ENCODE peak calls at places on chromosomes 13 and 19, in four cellular contexts. G, Y, J and E are unnamed samples.

GRCh38 chr19:55454787-55455243 is 6.6 kb downstream of the ISOC2 start:
- DNase-seq in G (no peak), Y (no peak), J (no peak), E (no peak)

GRCh38 chr13:35855531-35856019 is 275.6 kb downstream of the DCLK1 start:
- DNase-seq in G (no peak), J (no peak), Y (no peak), E (no peak)

GRCh38 chr19:926595-927043 is 784 bp downstream of the ARID3A start:
- DNase-seq in Y (peak; percentile 60), G (no peak), J (peak; percentile 78), E (no peak)

GRCh38 chr13:43297967-43298366 is 274.6 kb downstream of the DNAJC15 start:
- DNase-seq in G (no peak), Y (no peak), J (no peak), E (no peak)

GRCh38 chr13:106449096-106449495 is 86.4 kb downstream of the EFNB2 start:
- DNase-seq in G (no peak), Y (no peak), J (no peak), E (no peak)

GRCh38 chr13:25375727-25376358 is 4.1 kb downstream of the ATP8A2 start:
- DNase-seq in Y (peak; percentile 24), J (no peak), G (no peak), E (peak; percentile 7)

GRCh38 chr13:96238861-96239260 is 149.0 kb downstream of the HS6ST3 start:
- DNase-seq in Y (no peak), G (no peak), J (no peak), E (no peak)

GRCh38 chr13:50130686-50131051 is 115.4 kb downstream of the KCNRG start:
- DNase-seq in Y (no peak), J (no peak), G (no peak), E (no peak)

GRCh38 chr19:21084343-21084742 is 2.3 kb downstream of the ZNF714 start:
- DNase-seq in G (no peak), J (no peak), Y (no peak), E (no peak)

GRCh38 chr13:40406405-40407138 is 259.9 kb downstream of the FOXO1 start:
- DNase-seq in J (no peak), Y (no peak), G (peak; percentile 81), E (no peak)

GRCh38 chr13:44219808-44220544 is 153.6 kb upstream of the SERP2 start:
- DNase-seq in Y (no peak), J (no peak), G (no peak), E (peak; percentile 34)

GRCh38 chr13:104976964-104977363 is 1558.5 kb downstream of the EFNB2 start:
- DNase-seq in G (no peak), J (no peak), Y (no peak), E (no peak)

GRCh38 chr19:29292146-29292545 is 79.2 kb upstream of the UQCRFS1 start:
- DNase-seq in G (no peak), Y (no peak), J (no peak), E (no peak)

GRCh38 chr13:109700176-109700575 is 86.2 kb downstream of the IRS2 start:
- DNase-seq in G (peak; percentile 39), J (no peak), Y (no peak), E (no peak)

GRCh38 chr19:41597600-41598041 is 21.7 kb downstream of the CEACAM21 start:
- DNase-seq in Y (peak; percentile 70), G (peak; percentile 43), J (peak; percentile 84), E (peak; percentile 50)

GRCh38 chr19:13026478-13026999 is 31.3 kb downstream of the NFIX start:
- DNase-seq in Y (peak; percentile 63), G (no peak), J (no peak), E (no peak)

GRCh38 chr13:98909016-98909415 is 68.8 kb downstream of the DOCK9 start:
- DNase-seq in Y (no peak), J (no peak), G (no peak), E (no peak)

GRCh38 chr13:45496942-45497341 is 32.2 kb downstream of the COG3 start:
- DNase-seq in G (no peak), J (no peak), Y (no peak), E (no peak)

GRCh38 chr13:110575322-110576069 is 14.0 kb upstream of the RAB20 start:
- DNase-seq in Y (no peak), J (peak; percentile 60), G (no peak), E (no peak)

GRCh38 chr13:61954092-61954491 is 538.4 kb upstream of the PCDH20 start:
- DNase-seq in Y (no peak), J (no peak), G (no peak), E (no peak)

GRCh38 chr13:36033035-36033434 is 98.1 kb downstream of the DCLK1 start:
- DNase-seq in Y (no peak), J (no peak), G (no peak), E (no peak)

GRCh38 chr13:57264965-57265364 is 98.0 kb downstream of the PRR20E start:
- DNase-seq in Y (no peak), J (no peak), G (no peak), E (no peak)

GRCh38 chr13:93951153-93951552 is 528.3 kb downstream of the DCT start:
- DNase-seq in Y (no peak), J (no peak), G (no peak), E (no peak)

GRCh38 chr13:28001837-28002473 is 13.5 kb upstream of the URAD start:
- DNase-seq in J (no peak), G (no peak), Y (no peak), E (no peak)

GRCh38 chr13:111399776-111400505 is 79.5 kb downstream of the TEX29 start:
- DNase-seq in G (no peak), J (peak; percentile 3), Y (no peak), E (no peak)

GRCh38 chr19:46579286-46579944 is 21.7 kb upstream of the CALM3 start:
- DNase-seq in J (no peak), G (no peak), Y (no peak), E (no peak)

GRCh38 chr13:47858042-47858677 is 142.9 kb downstream of the SUCLA2 start:
- DNase-seq in J (no peak), G (no peak), Y (no peak), E (no peak)

GRCh38 chr13:44420376-44421220 is 47.0 kb downstream of the SERP2 start:
- DNase-seq in J (no peak), Y (no peak), G (no peak), E (no peak)

GRCh38 chr13:39462906-39463305 is 140.1 kb downstream of the LHFPL6 start:
- DNase-seq in G (no peak), Y (no peak), J (no peak), E (no peak)

GRCh38 chr13:33934936-33935510 is 117.1 kb downstream of the RFC3 start:
- DNase-seq in Y (no peak), G (no peak), J (no peak), E (no peak)

GRCh38 chr19:13366529-13367143 is 139.6 kb downstream of the CACNA1A start:
- DNase-seq in J (no peak), G (no peak), Y (no peak), E (no peak)

GRCh38 chr19:2982983-2983350 is 5.6 kb downstream of the TLE6 start:
- DNase-seq in J (no peak), Y (peak; percentile 97), G (peak; percentile 98), E (peak; percentile 92)

GRCh38 chr13:48562296-48563066 is 29.6 kb upstream of the RCBTB2 start:
- DNase-seq in G (no peak), J (peak; percentile 64), Y (no peak), E (no peak)

GRCh38 chr19:15195381-15195964 is 5.3 kb downstream of the NOTCH3 start:
- DNase-seq in J (no peak), Y (peak; percentile 57), G (peak; percentile 53), E (peak; percentile 65)
- TF ChIP-seq CTCF in J (no peak), Y (no peak), G (peak; percentile 30), E (no peak)

GRCh38 chr19:48967346-48968178 is 2.5 kb downstream of the FTL start:
- DNase-seq in J (no peak), G (no peak), Y (peak; percentile 25), E (no peak)

GRCh38 chr19:48966541-48967345 is 1.6 kb downstream of the FTL start:
- DNase-seq in J (no peak), Y (no peak), G (no peak), E (no peak)

GRCh38 chr19:48968813-48969218 is 3.7 kb downstream of the FTL start:
- DNase-seq in G (no peak), J (no peak), Y (no peak), E (no peak)

GRCh38 chr19:48969276-48970138 is 4.4 kb downstream of the FTL start:
- DNase-seq in Y (no peak), J (no peak), G (no peak), E (no peak)

GRCh38 chr19:48968179-48968661 is 3.1 kb downstream of the FTL start:
- DNase-seq in G (no peak), Y (no peak), J (no peak), E (no peak)
- TF ChIP-seq POLR2A in G (no peak), Y (no peak), J (peak; percentile 28), E (no peak)

GRCh38 chr19:18847516-18848463 is 16.0 kb downstream of the UPF1 start:
- DNase-seq in G (peak; percentile 72), J (no peak), Y (no peak), E (no peak)
- TF ChIP-seq CTCF in G (no peak), J (no peak), Y (no peak), E (no peak)

GRCh38 chr19:38701455-38702063 is 42.7 kb downstream of the CAPN12 start:
- DNase-seq in J (no peak), Y (no peak), G (no peak), E (no peak)
- TF ChIP-seq POLR2A in J (peak; percentile 21), Y (no peak), G (no peak), E (no peak)

DNA sequence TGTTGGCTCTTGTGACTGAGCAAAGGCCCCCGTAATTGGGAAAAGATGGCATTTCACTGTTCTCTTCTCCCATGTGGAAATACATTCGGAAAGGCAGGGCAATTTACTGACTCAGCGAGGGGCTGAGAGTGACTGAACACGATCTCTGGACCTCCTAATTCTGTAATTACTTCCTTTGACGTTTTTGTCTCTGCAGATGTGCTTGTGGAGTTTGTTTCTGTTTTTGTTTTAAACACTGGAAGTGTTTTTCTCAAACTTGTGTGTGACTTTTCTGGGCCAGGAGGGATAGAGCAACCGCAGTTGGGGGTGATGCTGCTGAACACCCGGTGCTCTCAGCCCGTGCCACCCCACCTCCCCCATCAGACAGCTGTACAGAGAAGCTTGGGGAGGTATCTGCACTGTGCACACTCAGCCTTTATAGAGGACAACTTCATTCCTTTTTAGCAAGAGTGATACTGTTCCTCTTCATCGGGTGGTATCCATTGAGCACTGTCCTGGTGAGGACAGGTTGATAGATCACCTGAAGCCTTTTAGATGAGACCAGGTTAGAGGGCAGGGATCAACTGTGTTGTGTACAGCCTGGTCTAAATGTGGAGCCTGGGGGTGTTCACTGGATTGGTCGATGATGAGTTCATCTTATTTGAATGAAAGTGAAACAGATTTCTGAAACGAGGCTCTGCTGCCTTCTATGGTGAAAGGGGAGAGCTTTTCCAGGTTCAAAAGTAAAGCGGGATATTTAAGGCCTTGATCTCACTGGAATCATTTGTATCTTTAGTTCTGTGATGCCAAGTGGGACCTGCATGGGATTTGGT is 117.4 kb downstream of the ESD start:
- DNase-seq in G (peak; percentile 72), Y (no peak), J (peak; percentile 56), E (no peak)
- TF ChIP-seq CTCF in G (no peak), Y (no peak), J (no peak), E (no peak)

GRCh38 chr19:18438331-18439024 is 545 bp upstream of the ISYNA1 start:
- DNase-seq in G (peak; percentile 83), Y (peak; percentile 56), J (no peak), E (peak; percentile 64)
- TF ChIP-seq POLR2A in G (no peak), Y (peak; percentile 7), J (no peak), E (no peak)